ENCODE peak calls at places on chromosome 4, in nine cellular contexts. J is uterus, B is breast epithelium, Q is A549, H is stomach, N is Peyer's patch, G is heart left ventricle, Y is HCT116, W is right lobe of liver. C is an unnamed sample.

GRCh38 chr4:56086073-56086521 is 137.4 kb downstream of the CEP135 start:
- DNase-seq in J (no peak), B (no peak), Q (no peak), H (no peak), N (no peak), G (no peak), Y (no peak), W (no peak), C (no peak)

GRCh38 chr4:142883433-142883832 is 37.3 kb upstream of the INPP4B start:
- DNase-seq in J (no peak), B (no peak), Q (no peak), H (no peak), N (no peak), G (no peak), Y (peak), W (no peak), C (no peak)

GRCh38 chr4:163113921-163114703 is 52.6 kb downstream of the NAF1 start:
- DNase-seq in J (no peak), B (no peak), Q (no peak), H (no peak), N (no peak), G (no peak), Y (no peak), W (no peak), C (no peak)

GRCh38 chr4:70892086-70892769 is 9.9 kb upstream of the MOB1B start:
- DNase-seq in J (no peak), B (peak), Q (no peak), H (no peak), N (peak), G (no peak), Y (no peak), W (no peak), C (no peak)

GRCh38 chr4:167100120-167100519 is 134.2 kb downstream of the SPOCK3 start:
- DNase-seq in J (no peak), B (no peak), Q (no peak), H (no peak), N (no peak), G (no peak), Y (no peak), W (no peak), C (peak)

GRCh38 chr4:156779046-156779445 is 192.6 kb downstream of the PDGFC start:
- DNase-seq in J (peak), B (no peak), Q (no peak), H (no peak), N (no peak), G (no peak), Y (no peak), W (no peak), C (no peak)

GRCh38 chr4:37628977-37629609 is 57.1 kb downstream of the RELL1 start:
- DNase-seq in J (peak), B (peak), Q (peak), H (peak), N (peak), G (no peak), Y (peak), W (peak), C (no peak)

GRCh38 chr4:117996891-117997290 is 37.4 kb upstream of the NDST3 start:
- DNase-seq in J (no peak), B (no peak), Q (no peak), H (no peak), N (no peak), G (no peak), Y (no peak), W (no peak), C (no peak)

DNA sequence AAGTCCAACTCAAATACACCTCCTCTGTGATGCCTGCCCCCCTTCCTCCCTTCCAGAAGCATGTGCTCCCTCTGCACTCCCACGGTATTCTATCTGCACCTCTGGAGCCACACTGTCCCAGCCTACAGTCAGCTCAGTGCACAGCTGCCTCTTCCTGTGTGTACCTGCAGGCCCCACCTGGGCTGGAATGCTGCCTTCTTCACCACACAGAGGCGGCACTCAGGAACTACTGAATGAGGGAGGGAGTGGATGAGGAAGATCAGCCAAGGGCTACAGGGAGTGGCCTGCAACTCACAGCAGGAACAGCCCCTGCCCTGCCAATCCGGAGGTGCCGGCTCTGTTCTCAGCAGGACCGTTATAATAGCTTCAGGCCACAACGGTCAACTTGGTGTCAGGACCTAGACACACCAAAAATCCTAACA is 10.1 kb downstream of the AFAP1 start:
- DNase-seq in J (no peak), B (peak), Q (no peak), H (peak), N (peak), G (no peak), Y (peak), W (no peak), C (peak)
- TF ChIP-seq POLR2A in J (no peak), B (no peak), Q (no peak), H (no peak), N (no peak), G (no peak), Y (no peak), W (no peak), C (peak)

DNA sequence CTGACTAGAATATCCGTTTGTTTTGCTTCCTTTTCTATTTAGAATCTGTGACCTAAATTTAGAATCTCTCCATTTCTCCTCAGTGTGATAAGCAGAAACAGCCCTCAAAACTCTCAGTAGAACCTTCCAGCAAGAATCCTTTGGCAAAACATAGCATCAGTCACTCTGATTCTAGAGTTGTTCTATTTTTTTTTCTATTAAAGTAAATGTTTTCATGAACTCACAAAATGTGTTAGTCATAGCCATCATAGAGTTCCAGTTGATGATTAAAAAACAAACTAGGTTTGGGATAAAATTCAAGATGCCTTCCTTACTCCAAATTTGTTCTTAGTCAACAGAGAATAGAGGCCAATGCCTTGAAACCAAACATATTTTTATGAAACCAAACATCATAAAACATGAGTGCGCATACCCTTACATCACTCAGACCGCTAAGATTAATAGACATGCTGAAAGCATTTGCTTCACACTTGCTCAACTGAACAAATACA is 13.2 kb upstream of the C1QTNF7 start:
- DNase-seq in J (no peak), B (no peak), Q (no peak), H (no peak), N (no peak), G (no peak), Y (no peak), W (no peak), C (no peak)
- TF ChIP-seq POLR2A in J (no peak), B (no peak), Q (no peak), H (no peak), N (no peak), G (no peak), Y (no peak), W (no peak), C (no peak)

GRCh38 chr4:173332963-173333657 is 1.0 kb downstream of the HMGB2 start:
- DNase-seq in J (no peak), B (no peak), Q (no peak), H (no peak), N (no peak), G (no peak), Y (no peak), W (no peak), C (no peak)

GRCh38 chr4:173333658-173334084 is 487 bp downstream of the HMGB2 start:
- DNase-seq in J (peak), B (peak), Q (peak), H (peak), N (peak), G (peak), Y (no peak), W (peak), C (peak)

GRCh38 chr4:173334085-173334890 is at the start of gene HMGB2:
- DNase-seq in J (peak), B (peak), Q (peak), H (peak), N (peak), G (peak), Y (peak), W (peak), C (peak)

GRCh38 chr4:173337463-173337862 is 3.3 kb upstream of the HMGB2 start:
- DNase-seq in J (no peak), B (no peak), Q (no peak), H (no peak), N (no peak), G (no peak), Y (no peak), W (no peak), C (no peak)

DNA sequence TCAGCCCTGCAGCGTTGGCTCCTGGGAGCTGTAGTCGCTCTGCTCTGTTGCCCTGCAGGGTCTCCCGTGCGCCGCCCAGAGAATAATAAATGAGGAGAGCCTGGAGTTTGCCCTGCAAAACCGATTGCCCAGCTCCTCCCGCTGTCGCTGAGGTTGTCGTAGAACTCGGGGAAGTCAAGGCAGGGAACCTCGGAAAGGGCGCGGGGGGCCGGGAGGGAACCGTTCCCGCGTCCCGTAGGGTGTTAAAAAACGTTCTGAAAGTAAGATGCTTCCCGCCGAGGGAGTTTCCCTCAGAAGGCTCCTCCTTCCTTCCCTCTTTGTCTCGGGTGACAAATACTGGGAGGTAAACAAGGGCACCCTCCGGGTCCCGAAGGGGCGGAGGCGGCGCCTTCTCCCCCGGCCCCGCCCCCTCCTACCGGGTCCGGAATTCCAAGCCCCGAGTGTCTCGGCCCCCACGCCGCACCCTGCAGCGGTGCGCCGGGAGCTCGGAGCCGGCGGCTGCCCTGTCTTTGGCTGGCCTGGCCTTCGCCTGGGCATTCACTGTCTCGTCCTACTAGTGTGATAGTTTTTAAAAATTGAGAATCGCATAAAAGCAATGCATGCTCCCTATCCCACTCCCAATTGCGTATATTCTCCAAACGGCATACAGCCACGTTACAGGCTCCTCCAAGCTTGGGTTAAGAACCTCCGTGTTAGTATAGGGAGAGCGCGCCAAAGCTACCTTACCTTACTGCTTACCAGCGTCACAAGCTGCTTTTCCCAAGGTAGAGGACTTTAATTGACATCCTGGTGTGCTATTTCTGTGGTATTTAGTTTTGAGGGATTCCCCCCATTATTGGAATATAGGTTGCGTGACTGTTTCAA is 965 bp upstream of the HMGB2 start:
- DNase-seq in J (peak), B (peak), Q (peak), H (peak), N (peak), G (peak), Y (peak), W (peak), C (peak)
- TF ChIP-seq POLR2A in J (no peak), B (no peak), Q (peak), H (no peak), N (no peak), G (no peak), Y (peak), W (no peak), C (no peak)

DNA sequence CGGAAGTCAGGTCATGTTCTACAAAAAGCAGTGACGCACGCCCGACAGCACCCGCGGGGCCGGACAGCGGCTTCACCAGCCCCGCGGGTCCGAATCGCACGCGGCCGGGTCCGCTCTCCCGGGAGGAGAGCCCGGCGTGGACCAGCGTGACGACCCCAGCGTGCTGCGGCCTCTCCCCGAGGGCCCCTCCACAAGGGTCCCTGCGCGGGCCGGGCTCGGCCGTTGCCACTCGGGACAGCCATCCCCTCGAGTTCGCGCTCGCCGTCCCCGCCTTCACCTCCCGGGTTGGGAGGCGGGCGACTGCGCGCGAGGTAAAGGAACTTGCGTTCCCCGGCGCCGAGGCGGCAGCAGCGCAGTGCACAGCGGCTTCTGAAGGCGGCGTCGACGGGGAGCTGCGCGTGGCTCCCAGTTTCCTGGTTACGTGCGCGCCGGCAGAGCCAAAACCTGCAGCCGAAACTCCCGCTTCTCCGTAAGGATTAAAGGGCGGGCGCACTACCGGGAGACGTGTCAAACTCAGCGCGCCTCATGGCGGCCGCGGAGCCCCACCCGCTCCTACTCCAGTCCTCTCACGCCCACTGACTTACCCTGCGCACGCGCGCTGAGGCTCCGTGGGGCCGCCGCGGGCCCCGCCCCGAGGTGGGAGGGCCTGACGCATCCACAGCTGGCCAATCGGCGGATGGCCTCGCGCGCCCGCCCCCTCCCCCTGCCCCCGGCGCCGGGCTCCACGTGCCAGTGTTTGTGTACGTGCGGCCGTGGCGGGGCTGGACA is 416 bp upstream of the LRP2BP start:
- DNase-seq in J (peak), B (peak), Q (peak), H (peak), N (peak), G (peak), Y (peak), W (peak), C (peak)
- TF ChIP-seq POLR2A in J (peak), B (peak), Q (peak), H (no peak), N (peak), G (no peak), Y (peak), W (peak), C (no peak)

GRCh38 chr4:16083217-16084191 is at the start of gene PROM1:
- DNase-seq in J (no peak), B (peak), Q (no peak), H (peak), N (peak), G (peak), Y (peak), W (no peak), C (no peak)
- TF ChIP-seq POLR2A in J (no peak), B (no peak), Q (no peak), H (no peak), N (no peak), G (no peak), Y (no peak), W (no peak), C (no peak)

GRCh38 chr4:99087887-99088484 is 602 bp downstream of the ADH5 start:
- DNase-seq in J (peak), B (peak), Q (peak), H (peak), N (peak), G (peak), Y (no peak), W (peak), C (peak)

GRCh38 chr4:99091174-99091573 is 2.6 kb upstream of the ADH5 start:
- DNase-seq in J (no peak), B (no peak), Q (no peak), H (no peak), N (no peak), G (no peak), Y (no peak), W (no peak), C (no peak)

GRCh38 chr4:99084595-99084994 is 4.0 kb downstream of the ADH5 start:
- DNase-seq in J (no peak), B (no peak), Q (no peak), H (no peak), N (no peak), G (no peak), Y (no peak), W (no peak), C (no peak)

GRCh38 chr4:99090511-99090910 is 1.9 kb upstream of the ADH5 start:
- DNase-seq in J (no peak), B (no peak), Q (no peak), H (no peak), N (no peak), G (no peak), Y (no peak), W (no peak), C (no peak)

GRCh38 chr4:99088485-99089365 is at the start of gene ADH5:
- DNase-seq in J (peak), B (peak), Q (peak), H (peak), N (peak), G (peak), Y (peak), W (peak), C (peak)
- TF ChIP-seq POLR2A in J (peak), B (no peak), Q (peak), H (no peak), N (peak), G (no peak), Y (peak), W (peak), C (peak)

GRCh38 chr4:151098191-151098590 is 1.2 kb upstream of the RPS3A start:
- DNase-seq in J (peak), B (no peak), Q (no peak), H (no peak), N (peak), G (no peak), Y (no peak), W (no peak), C (no peak)
- TF ChIP-seq POLR2A in J (no peak), B (no peak), Q (no peak), H (no peak), N (no peak), G (no peak), Y (no peak), W (no peak), C (no peak)